ENCODE peak calls at places on chromosomes 7 and 10, in five cellular contexts. S, N, G, Q and Z are unnamed samples.

GRCh38 chr7:150959739-150960734 is 18.1 kb downstream of the KCNH2 start:
- DNase-seq in S (no peak), N (no peak), G (no peak), Q (no peak), Z (no peak)

GRCh38 chr10:133158756-133159610 is 1.0 kb upstream of the KNDC1 start:
- DNase-seq in S (no peak), N (no peak), G (peak; percentile 58), Q (no peak), Z (no peak)

GRCh38 chr7:5360451-5360850 is 63.2 kb downstream of the TNRC18 start:
- DNase-seq in S (no peak), N (no peak), G (no peak), Q (no peak), Z (no peak)

GRCh38 chr7:96093435-96093834 is 228.5 kb downstream of the SLC25A13 start:
- DNase-seq in S (no peak), N (no peak), G (no peak), Q (no peak), Z (no peak)

GRCh38 chr10:74683067-74683466 is 143.3 kb upstream of the KAT6B start:
- DNase-seq in S (no peak), N (no peak), G (no peak), Q (no peak), Z (no peak)

GRCh38 chr10:5545011-5545410 is 20.2 kb downstream of the CALML3 start:
- DNase-seq in S (no peak), N (no peak), G (no peak), Q (no peak), Z (no peak)

GRCh38 chr10:50846753-50847152 is 38.7 kb downstream of the A1CF start:
- DNase-seq in S (no peak), N (no peak), G (peak; percentile 19), Q (no peak), Z (no peak)

GRCh38 chr10:48253970-48254657 is 20.4 kb downstream of the FRMPD2 start:
- DNase-seq in S (no peak), N (no peak), G (no peak), Q (peak; percentile 6), Z (no peak)

GRCh38 chr10:7635431-7636125 is 31.2 kb downstream of the ITIH5 start:
- DNase-seq in S (no peak), N (no peak), G (peak; percentile 63), Q (no peak), Z (no peak)

GRCh38 chr10:77821551-77821950 is 105.0 kb downstream of the DLG5 start:
- DNase-seq in S (no peak), N (no peak), G (no peak), Q (no peak), Z (no peak)

GRCh38 chr10:91381562-91381923 is 28.6 kb upstream of the HECTD2 start:
- DNase-seq in S (peak; percentile 4), N (no peak), G (no peak), Q (no peak), Z (no peak)

GRCh38 chr7:158389514-158390425 is 197.9 kb downstream of the PTPRN2 start:
- DNase-seq in S (no peak), N (no peak), G (no peak), Q (no peak), Z (no peak)

GRCh38 chr7:154996756-154997155 is 6.2 kb downstream of the PAXIP1 start:
- DNase-seq in S (no peak), N (no peak), G (peak; percentile 45), Q (no peak), Z (no peak)

GRCh38 chr10:101095550-101096213 is 33.9 kb downstream of the KAZALD1 start:
- DNase-seq in S (peak; percentile 46), N (peak; percentile 11), G (peak; percentile 95), Q (peak; percentile 73), Z (peak; percentile 32)

GRCh38 chr7:158296798-158297104 is 290.9 kb downstream of the PTPRN2 start:
- DNase-seq in S (no peak), N (no peak), G (no peak), Q (no peak), Z (no peak)

GRCh38 chr10:58189269-58189668 is 78.4 kb downstream of the IPMK start:
- DNase-seq in S (no peak), N (no peak), G (peak; percentile 23), Q (no peak), Z (no peak)

GRCh38 chr7:70384891-70385290 is 747.1 kb upstream of the GALNT17 start:
- DNase-seq in S (no peak), N (no peak), G (no peak), Q (no peak), Z (no peak)

GRCh38 chr10:96402417-96403305 is 43.9 kb upstream of the OPALIN start:
- DNase-seq in S (no peak), N (no peak), G (no peak), Q (no peak), Z (no peak)

GRCh38 chr10:3902054-3902808 is 117.2 kb upstream of the KLF6 start:
- DNase-seq in S (no peak), N (no peak), G (no peak), Q (no peak), Z (no peak)

GRCh38 chr7:100154651-100155491 is 3.7 kb downstream of the TRAPPC14 start:
- DNase-seq in S (no peak), N (no peak), G (no peak), Q (no peak), Z (no peak)

GRCh38 chr7:34309116-34309515 is 348.9 kb upstream of the NPSR1 start:
- DNase-seq in S (peak; percentile 59), N (no peak), G (no peak), Q (no peak), Z (peak; percentile 1)

GRCh38 chr7:117862378-117862777 is 10.9 kb downstream of the CTTNBP2 start:
- DNase-seq in S (no peak), N (no peak), G (no peak), Q (no peak), Z (no peak)

GRCh38 chr10:47244560-47245500 is 55.2 kb upstream of the GDF10 start:
- DNase-seq in S (no peak), N (no peak), G (no peak), Q (no peak), Z (no peak)

GRCh38 chr7:50335795-50336754 is 31.6 kb downstream of the IKZF1 start:
- DNase-seq in S (no peak), N (no peak), G (no peak), Q (no peak), Z (no peak)

GRCh38 chr7:131501930-131502685 is 54.3 kb downstream of the PODXL start:
- DNase-seq in S (no peak), N (no peak), G (no peak), Q (no peak), Z (no peak)

GRCh38 chr7:134943785-134944400 is 42.4 kb upstream of the AGBL3 start:
- DNase-seq in S (no peak), N (no peak), G (no peak), Q (peak; percentile 45), Z (peak; percentile 62)

GRCh38 chr10:12186324-12186723 is 9.4 kb downstream of the NUDT5 start:
- DNase-seq in S (no peak), N (no peak), G (no peak), Q (no peak), Z (no peak)

GRCh38 chr10:4848341-4849041 is 22.5 kb downstream of the AKR1E2 start:
- DNase-seq in S (no peak), N (no peak), G (no peak), Q (no peak), Z (no peak)

GRCh38 chr7:157377436-157378124 is 40.8 kb downstream of the DNAJB6 start:
- DNase-seq in S (no peak), N (no peak), G (no peak), Q (no peak), Z (no peak)

GRCh38 chr10:5666324-5667220 is at the start of gene ASB13:
- DNase-seq in S (peak; percentile 84), N (no peak), G (peak; percentile 92), Q (peak; percentile 79), Z (peak; percentile 72)

GRCh38 chr10:89668391-89669180 is 23.5 kb upstream of the PANK1 start:
- DNase-seq in S (no peak), N (no peak), G (no peak), Q (peak; percentile 22), Z (no peak)

GRCh38 chr7:158321056-158321700 is 266.4 kb downstream of the PTPRN2 start:
- DNase-seq in S (no peak), N (no peak), G (no peak), Q (no peak), Z (no peak)

GRCh38 chr7:32942783-32943653 is 14.2 kb upstream of the FKBP9 start:
- DNase-seq in S (peak; percentile 89), N (peak; percentile 20), G (peak; percentile 93), Q (peak; percentile 92), Z (peak; percentile 87)

GRCh38 chr10:99733366-99733765 is 1.3 kb downstream of the CUTC start:
- DNase-seq in S (no peak), N (no peak), G (no peak), Q (no peak), Z (no peak)

GRCh38 chr10:89431977-89432376 is 17.6 kb downstream of the IFIT5 start:
- DNase-seq in S (no peak), N (no peak), G (peak; percentile 37), Q (peak; percentile 36), Z (no peak)